ENCODE peak calls at places on chromosomes 3 and 15, in nine cellular contexts. N is caudate nucleus, I is neural progenitor cell, G is AG04450, R is bronchial epithelial cell, Q is NCI-H1092, Y is AG08396, F is NCI-H1105 treated with DMSO at 0.1 percent for 48 hours, M is adipocyte. S is an unnamed sample.

GRCh38 chr3:110881069-110881468 is 190.5 kb upstream of the NECTIN3 start:
- DNase-seq in N (no peak), I (peak), G (peak), R (peak), Q (peak), Y (peak), F (peak), M (no peak), S (peak)

GRCh38 chr3:161851941-161852566 is 355.4 kb downstream of the OTOL1 start:
- DNase-seq in N (no peak), I (peak), G (peak), R (peak), Q (no peak), Y (peak), F (peak), M (peak), S (peak)

GRCh38 chr3:108117245-108117644 is 26.4 kb upstream of the CD47 start:
- DNase-seq in N (no peak), I (no peak), G (no peak), R (peak), Q (no peak), Y (no peak), F (no peak), M (no peak), S (peak)

GRCh38 chr3:14319654-14320182 is 82.7 kb upstream of the SLC6A6 start:
- DNase-seq in N (no peak), I (peak), G (peak), R (peak), Q (no peak), Y (peak), F (no peak), M (no peak), S (peak)

GRCh38 chr3:67123914-67124313 is 125.8 kb downstream of the KBTBD8 start:
- DNase-seq in N (no peak), I (no peak), G (no peak), R (no peak), Q (no peak), Y (no peak), F (no peak), M (no peak), S (no peak)

GRCh38 chr3:171690291-171690690 is 120.0 kb downstream of the PLD1 start:
- DNase-seq in N (no peak), I (no peak), G (no peak), R (no peak), Q (no peak), Y (no peak), F (no peak), M (no peak), S (no peak)

GRCh38 chr3:110732420-110732819 is 339.2 kb upstream of the NECTIN3 start:
- DNase-seq in N (no peak), I (no peak), G (no peak), R (no peak), Q (no peak), Y (no peak), F (no peak), M (no peak), S (no peak)

GRCh38 chr3:101497803-101498202 is 15.2 kb downstream of the SENP7 start:
- DNase-seq in N (no peak), I (no peak), G (no peak), R (no peak), Q (no peak), Y (no peak), F (no peak), M (no peak), S (no peak)

GRCh38 chr3:59444676-59445075 is 394.9 kb upstream of the CFAP20DC start:
- DNase-seq in N (no peak), I (no peak), G (no peak), R (no peak), Q (no peak), Y (no peak), F (no peak), M (no peak), S (no peak)

GRCh38 chr3:133930341-133930933 is 34.8 kb upstream of the RAB6B start:
- DNase-seq in N (no peak), I (peak), G (no peak), R (peak), Q (no peak), Y (peak), F (peak), M (peak), S (peak)

GRCh38 chr3:177514341-177515193 is 317.3 kb upstream of the TBL1XR1 start:
- DNase-seq in N (no peak), I (no peak), G (no peak), R (no peak), Q (no peak), Y (no peak), F (no peak), M (no peak), S (no peak)

GRCh38 chr15:44087578-44088190 is 107.4 kb downstream of the FRMD5 start:
- DNase-seq in N (no peak), I (no peak), G (peak), R (peak), Q (no peak), Y (peak), F (no peak), M (peak), S (peak)

GRCh38 chr3:16265455-16265786 is 409 bp downstream of the OXNAD1 start:
- DNase-seq in N (no peak), I (no peak), G (no peak), R (no peak), Q (no peak), Y (no peak), F (no peak), M (no peak), S (no peak)

GRCh38 chr3:146594843-146595482 is 10.2 kb downstream of the PLSCR5 start:
- DNase-seq in N (no peak), I (peak), G (no peak), R (peak), Q (no peak), Y (no peak), F (peak), M (peak), S (no peak)

GRCh38 chr15:80615783-80616391 is 79.2 kb upstream of the ABHD17C start:
- DNase-seq in N (no peak), I (no peak), G (peak), R (peak), Q (peak), Y (peak), F (peak), M (peak), S (peak)

GRCh38 chr3:198062068-198062465 is 102.0 kb downstream of the LMLN start:
- DNase-seq in N (no peak), I (no peak), G (no peak), R (no peak), Q (no peak), Y (no peak), F (no peak), M (no peak), S (no peak)

GRCh38 chr15:40255033-40255432 is 16.2 kb downstream of the PAK6 start:
- DNase-seq in N (no peak), I (no peak), G (no peak), R (no peak), Q (no peak), Y (no peak), F (no peak), M (no peak), S (no peak)

S was measured in cardiac muscle cell.